ENCODE peak calls at places on chromosomes 4 and X, in eight cellular contexts. One of them, this sample, is unnamed.

GRCh38 chr4:70722199-70722791 is 531 bp downstream of the RUFY3 start:
- DNase-seq in AG08395: peak; percentile 66
- DNase-seq in RKO: no peak
- DNase-seq in ascending aorta: no peak
- DNase-seq in bronchial epithelial cell: no peak
- DNase-seq in HEK293T: no peak
- DNase-seq in adipocyte: peak; percentile 62
- DNase-seq in GM23338: no peak
- DNase-seq in this sample: no peak

GRCh38 chr4:47913328-47913727 is 1.1 kb downstream of the NFXL1 start:
- DNase-seq in HEK293T: no peak
- DNase-seq in AG08395: no peak
- DNase-seq in GM23338: peak; percentile 12
- DNase-seq in ascending aorta: no peak
- DNase-seq in RKO: peak; percentile 75
- DNase-seq in bronchial epithelial cell: peak; percentile 55
- DNase-seq in adipocyte: peak; percentile 32
- DNase-seq in this sample: peak; percentile 10

GRCh38 chr4:2570551-2571222 is 34.2 kb downstream of the FAM193A start:
- DNase-seq in GM23338: peak; percentile 30
- DNase-seq in adipocyte: no peak
- DNase-seq in HEK293T: no peak
- DNase-seq in ascending aorta: no peak
- DNase-seq in RKO: no peak
- DNase-seq in AG08395: no peak
- DNase-seq in bronchial epithelial cell: no peak
- DNase-seq in this sample: no peak

GRCh38 chrX:153769865-153770605 is 6.0 kb downstream of the PLXNB3 start:
- DNase-seq in RKO: no peak
- DNase-seq in bronchial epithelial cell: no peak
- DNase-seq in GM23338: no peak
- DNase-seq in AG08395: no peak
- DNase-seq in ascending aorta: no peak
- DNase-seq in adipocyte: no peak
- DNase-seq in HEK293T: no peak
- DNase-seq in this sample: no peak

GRCh38 chrX:134685662-134686061 is 27.4 kb upstream of the PLAC1 start:
- DNase-seq in HEK293T: no peak
- DNase-seq in AG08395: peak; percentile 56
- DNase-seq in adipocyte: peak; percentile 36
- DNase-seq in RKO: no peak
- DNase-seq in bronchial epithelial cell: no peak
- DNase-seq in ascending aorta: no peak
- DNase-seq in GM23338: no peak
- DNase-seq in this sample: no peak

GRCh38 chr4:72505314-72505744 is 63.7 kb downstream of the ADAMTS3 start:
- DNase-seq in bronchial epithelial cell: peak; percentile 53
- DNase-seq in adipocyte: peak; percentile 77
- DNase-seq in GM23338: peak; percentile 76
- DNase-seq in ascending aorta: no peak
- DNase-seq in AG08395: peak; percentile 56
- DNase-seq in HEK293T: peak; percentile 60
- DNase-seq in RKO: peak; percentile 58
- DNase-seq in this sample: peak; percentile 37

GRCh38 chr4:137300776-137301175 is 231.5 kb downstream of the PCDH18 start:
- DNase-seq in RKO: no peak
- DNase-seq in HEK293T: no peak
- DNase-seq in bronchial epithelial cell: peak; percentile 10
- DNase-seq in AG08395: no peak
- DNase-seq in ascending aorta: no peak
- DNase-seq in adipocyte: peak; percentile 36
- DNase-seq in GM23338: no peak
- DNase-seq in this sample: no peak

GRCh38 chr4:52873861-52874343 is 11.8 kb downstream of the RASL11B start:
- DNase-seq in RKO: no peak
- DNase-seq in bronchial epithelial cell: no peak
- DNase-seq in GM23338: peak; percentile 83
- DNase-seq in adipocyte: no peak
- DNase-seq in ascending aorta: no peak
- DNase-seq in AG08395: no peak
- DNase-seq in HEK293T: no peak
- DNase-seq in this sample: no peak

GRCh38 chrX:23982891-23983290 is 44.1 kb downstream of the KLHL15 start:
- DNase-seq in GM23338: no peak
- DNase-seq in AG08395: no peak
- DNase-seq in RKO: no peak
- DNase-seq in ascending aorta: no peak
- DNase-seq in adipocyte: no peak
- DNase-seq in bronchial epithelial cell: no peak
- DNase-seq in HEK293T: no peak
- DNase-seq in this sample: no peak

GRCh38 chrX:9938516-9938915 is 28.6 kb upstream of the CLDN34 start:
- DNase-seq in adipocyte: no peak
- DNase-seq in AG08395: no peak
- DNase-seq in ascending aorta: no peak
- DNase-seq in RKO: no peak
- DNase-seq in GM23338: no peak
- DNase-seq in HEK293T: no peak
- DNase-seq in bronchial epithelial cell: no peak
- DNase-seq in this sample: no peak

GRCh38 chr4:2141762-2142520 is 82.8 kb downstream of the NAT8L start:
- DNase-seq in adipocyte: no peak
- DNase-seq in RKO: no peak
- DNase-seq in ascending aorta: no peak
- DNase-seq in AG08395: no peak
- DNase-seq in bronchial epithelial cell: no peak
- DNase-seq in GM23338: peak; percentile 58
- DNase-seq in HEK293T: no peak
- DNase-seq in this sample: no peak

GRCh38 chr4:2600878-2601277 is 64.4 kb downstream of the FAM193A start:
- DNase-seq in adipocyte: no peak
- DNase-seq in AG08395: no peak
- DNase-seq in RKO: no peak
- DNase-seq in GM23338: no peak
- DNase-seq in bronchial epithelial cell: no peak
- DNase-seq in ascending aorta: no peak
- DNase-seq in HEK293T: no peak
- DNase-seq in this sample: no peak

GRCh38 chr4:126221262-126221661 is 906.5 kb downstream of the FAT4 start:
- DNase-seq in ascending aorta: no peak
- DNase-seq in GM23338: no peak
- DNase-seq in bronchial epithelial cell: no peak
- DNase-seq in AG08395: no peak
- DNase-seq in HEK293T: no peak
- DNase-seq in RKO: no peak
- DNase-seq in adipocyte: no peak
- DNase-seq in this sample: no peak

GRCh38 chrX:118536204-118536603 is 40.6 kb downstream of the DOCK11 start:
- DNase-seq in HEK293T: no peak
- DNase-seq in adipocyte: no peak
- DNase-seq in ascending aorta: no peak
- DNase-seq in AG08395: no peak
- DNase-seq in bronchial epithelial cell: no peak
- DNase-seq in RKO: no peak
- DNase-seq in GM23338: no peak
- DNase-seq in this sample: no peak

GRCh38 chr4:46124773-46125172 is 919 bp upstream of the GABRG1 start:
- DNase-seq in HEK293T: no peak
- DNase-seq in bronchial epithelial cell: no peak
- DNase-seq in ascending aorta: no peak
- DNase-seq in AG08395: no peak
- DNase-seq in adipocyte: no peak
- DNase-seq in RKO: no peak
- DNase-seq in GM23338: peak; percentile 83
- DNase-seq in this sample: no peak

GRCh38 chr4:59818656-59819055 is 1381.5 kb upstream of the ADGRL3 start:
- DNase-seq in GM23338: no peak
- DNase-seq in ascending aorta: no peak
- DNase-seq in adipocyte: no peak
- DNase-seq in RKO: peak; percentile 72
- DNase-seq in HEK293T: no peak
- DNase-seq in AG08395: peak; percentile 2
- DNase-seq in bronchial epithelial cell: no peak
- DNase-seq in this sample: no peak

GRCh38 chr4:145619639-145619996 is 433 bp downstream of the MMAA start:
- DNase-seq in bronchial epithelial cell: peak; percentile 54
- DNase-seq in AG08395: peak; percentile 12
- DNase-seq in RKO: peak; percentile 60
- DNase-seq in ascending aorta: peak; percentile 66
- DNase-seq in HEK293T: no peak
- DNase-seq in GM23338: peak; percentile 58
- DNase-seq in adipocyte: peak; percentile 71
- DNase-seq in this sample: no peak

GRCh38 chrX:19514791-19515614 is at the start of gene MAP3K15:
- DNase-seq in AG08395: peak; percentile 10
- DNase-seq in bronchial epithelial cell: no peak
- DNase-seq in RKO: no peak
- DNase-seq in ascending aorta: no peak
- DNase-seq in adipocyte: peak; percentile 40
- DNase-seq in HEK293T: peak; percentile 69
- DNase-seq in GM23338: peak; percentile 61
- DNase-seq in this sample: no peak

GRCh38 chr4:23630110-23630509 is 259.7 kb downstream of the PPARGC1A start:
- DNase-seq in HEK293T: no peak
- DNase-seq in ascending aorta: no peak
- DNase-seq in GM23338: no peak
- DNase-seq in adipocyte: no peak
- DNase-seq in RKO: no peak
- DNase-seq in bronchial epithelial cell: no peak
- DNase-seq in AG08395: no peak
- DNase-seq in this sample: no peak

GRCh38 chr4:108902769-108903168 is 139.9 kb upstream of the ETNPPL start:
- DNase-seq in RKO: no peak
- DNase-seq in ascending aorta: no peak
- DNase-seq in GM23338: no peak
- DNase-seq in HEK293T: no peak
- DNase-seq in bronchial epithelial cell: no peak
- DNase-seq in AG08395: no peak
- DNase-seq in adipocyte: no peak
- DNase-seq in this sample: no peak

GRCh38 chr4:47002593-47002992 is 9.2 kb upstream of the GABRA4 start:
- DNase-seq in RKO: peak; percentile 54
- DNase-seq in ascending aorta: no peak
- DNase-seq in adipocyte: peak; percentile 61
- DNase-seq in AG08395: no peak
- DNase-seq in bronchial epithelial cell: peak; percentile 11
- DNase-seq in HEK293T: peak; percentile 3
- DNase-seq in GM23338: peak; percentile 23
- DNase-seq in this sample: no peak

GRCh38 chr4:150229538-150229937 is 151.3 kb downstream of the DCLK2 start:
- DNase-seq in GM23338: no peak
- DNase-seq in bronchial epithelial cell: peak; percentile 88
- DNase-seq in HEK293T: no peak
- DNase-seq in RKO: peak; percentile 55
- DNase-seq in ascending aorta: no peak
- DNase-seq in adipocyte: peak; percentile 71
- DNase-seq in AG08395: no peak
- DNase-seq in this sample: no peak

GRCh38 chr4:123304151-123305021 is 92.2 kb upstream of the SPRY1 start:
- DNase-seq in bronchial epithelial cell: no peak
- DNase-seq in RKO: no peak
- DNase-seq in GM23338: peak; percentile 91
- DNase-seq in ascending aorta: no peak
- DNase-seq in HEK293T: no peak
- DNase-seq in adipocyte: no peak
- DNase-seq in AG08395: no peak
- DNase-seq in this sample: peak; percentile 86

GRCh38 chr4:7812191-7812860 is 127.3 kb downstream of the AFAP1 start:
- DNase-seq in adipocyte: no peak
- DNase-seq in RKO: no peak
- DNase-seq in HEK293T: no peak
- DNase-seq in bronchial epithelial cell: no peak
- DNase-seq in GM23338: no peak
- DNase-seq in AG08395: no peak
- DNase-seq in ascending aorta: no peak
- DNase-seq in this sample: no peak

GRCh38 chr4:129453524-129453923 is 357.6 kb downstream of the C4orf33 start:
- DNase-seq in HEK293T: no peak
- DNase-seq in ascending aorta: no peak
- DNase-seq in bronchial epithelial cell: no peak
- DNase-seq in AG08395: no peak
- DNase-seq in adipocyte: no peak
- DNase-seq in GM23338: no peak
- DNase-seq in RKO: no peak
- DNase-seq in this sample: no peak

GRCh38 chr4:7947927-7948326 is 8.3 kb upstream of the AFAP1 start:
- DNase-seq in HEK293T: no peak
- DNase-seq in GM23338: no peak
- DNase-seq in adipocyte: no peak
- DNase-seq in AG08395: no peak
- DNase-seq in bronchial epithelial cell: no peak
- DNase-seq in ascending aorta: no peak
- DNase-seq in RKO: no peak
- DNase-seq in this sample: no peak

This sample was measured in OCI-LY7.